ENCODE peak calls at places on chromosome 19, in four cellular contexts. T, D, V and Y are unnamed samples.

GRCh38 chr19:56927791-56928207 is 87.3 kb upstream of the PEG3 start:
- DNase-seq in D (no peak), V (peak), T (no peak), Y (no peak)

GRCh38 chr19:52070496-52070895 is 21.9 kb upstream of the ZNF432 start:
- DNase-seq in D (peak), V (peak), T (no peak), Y (no peak)

GRCh38 chr19:21569497-21569870 is 64.1 kb downstream of the ZNF429 start:
- DNase-seq in V (no peak), T (no peak), D (no peak), Y (no peak)

GRCh38 chr19:53906211-53907192 is 2.6 kb upstream of the CACNG7 start:
- DNase-seq in T (no peak), V (peak), D (no peak), Y (no peak)

GRCh38 chr19:48344892-48345291 is 18.8 kb downstream of the TMEM143 start:
- DNase-seq in D (no peak), V (no peak), T (no peak), Y (no peak)

GRCh38 chr19:5170329-5170745 is 170.3 kb downstream of the PTPRS start:
- DNase-seq in T (no peak), V (no peak), D (no peak), Y (no peak)

GRCh38 chr19:54180691-54181091 is 7.7 kb upstream of the TMC4 start:
- DNase-seq in T (no peak), V (peak), D (no peak), Y (no peak)

GRCh38 chr19:54485846-54486245 is 12.8 kb upstream of the CDC42EP5 start:
- DNase-seq in D (no peak), V (no peak), T (no peak), Y (no peak)

GRCh38 chr19:28294395-28294794 is 918.6 kb downstream of the UQCRFS1 start:
- DNase-seq in D (peak), V (no peak), T (no peak), Y (no peak)

GRCh38 chr19:34994286-34994642 is 5.9 kb upstream of the GRAMD1A start:
- DNase-seq in V (no peak), D (no peak), T (no peak), Y (no peak)

GRCh38 chr19:661427-662196 is 1.4 kb downstream of the RNF126 start:
- DNase-seq in T (no peak), D (no peak), V (no peak), Y (no peak)

GRCh38 chr19:4007021-4007835 is at the start of gene PIAS4:
- DNase-seq in V (peak), T (peak), D (peak), Y (peak)

GRCh38 chr19:518292-519231 is 11.3 kb downstream of the TPGS1 start:
- DNase-seq in D (peak), V (no peak), T (no peak), Y (no peak)

GRCh38 chr19:47414469-47414868 is 4.9 kb downstream of the MEIS3 start:
- DNase-seq in T (no peak), D (no peak), V (peak), Y (no peak)

GRCh38 chr19:39155741-39156140 is 30.2 kb downstream of the PAK4 start:
- DNase-seq in D (no peak), V (no peak), T (no peak), Y (no peak)

GRCh38 chr19:47509170-47509847 is 5.6 kb downstream of the NAPA start:
- DNase-seq in V (no peak), D (no peak), T (no peak), Y (no peak)

GRCh38 chr19:40499320-40499719 is 32.5 kb downstream of the SPTBN4 start:
- DNase-seq in D (no peak), V (no peak), T (no peak), Y (no peak)

GRCh38 chr19:34365463-34366401 is 736 bp downstream of the GPI start:
- DNase-seq in D (no peak), V (peak), T (peak), Y (no peak)

GRCh38 chr19:768424-768823 is 17.5 kb downstream of the MISP start:
- DNase-seq in T (no peak), D (peak), V (no peak), Y (no peak)

GRCh38 chr19:658916-659839 is 3.8 kb downstream of the RNF126 start:
- DNase-seq in T (no peak), D (no peak), V (no peak), Y (no peak)

GRCh38 chr19:29216021-29216420 is 3.1 kb upstream of the UQCRFS1 start:
- DNase-seq in T (no peak), D (no peak), V (no peak), Y (no peak)

GRCh38 chr19:44313231-44313630 is 8.4 kb upstream of the ZNF235 start:
- DNase-seq in D (no peak), V (no peak), T (no peak), Y (no peak)

GRCh38 chr19:29526730-29527499 is 1.1 kb downstream of the VSTM2B start:
- DNase-seq in D (no peak), T (no peak), V (no peak), Y (no peak)

GRCh38 chr19:33960566-33960965 is 163.9 kb downstream of the KCTD15 start:
- DNase-seq in T (no peak), V (no peak), D (no peak), Y (no peak)

GRCh38 chr19:4539697-4540581 is at the start of gene LRG1:
- DNase-seq in T (no peak), D (no peak), V (no peak), Y (peak)

GRCh38 chr19:29442910-29443309 is 82.9 kb upstream of the VSTM2B start:
- DNase-seq in T (no peak), V (no peak), D (no peak), Y (no peak)

GRCh38 chr19:5457709-5458108 is 2.5 kb downstream of the ZNRF4 start:
- DNase-seq in D (no peak), T (no peak), V (no peak), Y (no peak)

GRCh38 chr19:47369923-47370625 is 21.0 kb downstream of the DHX34 start:
- DNase-seq in D (peak), V (no peak), T (no peak), Y (no peak)

GRCh38 chr19:38152461-38153379 is 71.3 kb downstream of the DPF1 start:
- DNase-seq in D (no peak), T (no peak), V (peak), Y (no peak)

GRCh38 chr19:55585658-55586339 is 5.2 kb upstream of the ZNF579 start:
- DNase-seq in V (no peak), D (peak), T (no peak), Y (no peak)

DNA sequence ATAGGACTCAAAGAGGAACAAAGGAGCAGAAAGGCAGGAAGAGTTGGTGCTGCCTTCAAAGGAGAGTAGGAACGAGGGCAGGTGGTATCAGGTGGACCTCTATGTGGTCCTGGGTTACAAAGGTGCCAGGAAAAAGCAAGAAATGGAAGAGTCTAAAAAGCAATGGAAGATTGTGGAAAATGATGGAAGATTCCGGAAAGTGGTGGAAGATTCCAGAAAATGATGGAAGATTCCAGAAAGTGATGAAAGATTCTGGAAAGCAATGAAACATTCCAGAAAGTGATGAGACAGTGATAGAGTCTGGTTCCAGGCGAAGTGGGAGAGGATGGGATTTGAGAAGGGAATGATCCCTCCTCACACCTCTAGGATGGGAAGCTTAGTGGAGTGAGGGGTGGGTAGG is 55.3 kb downstream of the ZNF557 start:
- DNase-seq in V (no peak), T (no peak), D (no peak), Y (no peak)
- H3K4me3 ChIP-seq in V (no peak), T (no peak), D (no peak), Y (no peak)

DNA sequence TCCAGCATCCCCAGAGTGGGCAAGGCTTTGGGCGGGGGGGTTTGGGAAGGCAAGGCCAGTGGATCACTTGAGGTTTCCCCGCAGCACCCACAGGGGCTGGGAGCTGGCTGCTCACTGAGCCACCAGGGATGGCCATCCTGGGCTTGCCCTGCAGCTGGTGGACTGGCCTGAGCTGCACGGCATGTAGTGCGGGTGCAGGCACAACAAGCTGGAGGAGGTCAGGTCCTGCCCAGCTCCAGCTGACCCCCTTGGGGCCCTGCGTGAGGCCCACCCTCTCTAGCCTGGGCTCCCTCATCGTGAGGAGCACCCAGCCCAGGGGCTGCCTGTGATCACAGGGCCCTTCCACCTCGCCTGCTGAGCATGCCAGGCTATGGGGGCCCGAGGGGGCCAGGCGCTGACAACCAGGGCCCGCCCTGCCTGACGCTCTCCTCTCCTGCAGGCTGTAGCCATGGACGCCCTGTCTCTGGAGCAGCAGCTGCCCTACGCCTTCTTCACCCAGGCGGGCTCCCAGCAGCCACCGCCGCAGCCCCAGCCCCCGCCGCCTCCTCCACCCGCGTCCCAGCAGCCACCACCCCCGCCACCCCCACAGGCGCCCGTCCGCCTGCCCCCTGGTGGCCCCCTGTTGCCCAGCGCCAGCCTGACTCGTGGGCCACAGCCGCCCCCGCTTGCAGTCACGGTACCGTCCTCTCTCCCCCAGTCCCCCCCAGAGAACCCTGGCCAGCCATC is 22.9 kb downstream of the COMP start:
- DNase-seq in V (no peak), D (no peak), T (no peak), Y (no peak)
- H3K4me3 ChIP-seq in V (no peak), D (no peak), T (no peak), Y (no peak)

GRCh38 chr19:11349171-11349570 is 2.9 kb downstream of the CCDC159 start:
- DNase-seq in T (no peak), V (no peak), D (no peak), Y (no peak)

GRCh38 chr19:11342429-11342828 is 3.0 kb upstream of the RAB3D start:
- DNase-seq in T (no peak), V (no peak), D (no peak), Y (no peak)

GRCh38 chr19:11346104-11346940 is at the start of the genes CCDC159 and TMEM205:
- DNase-seq in D (peak), V (peak), T (peak), Y (peak)

GRCh38 chr19:11347546-11347945 is 1.2 kb downstream of the CCDC159 start:
- DNase-seq in V (peak), T (no peak), D (no peak), Y (no peak)

GRCh38 chr19:11345122-11345752 is 831 bp downstream of the TMEM205 start:
- DNase-seq in T (no peak), D (no peak), V (peak), Y (no peak)
- H3K4me3 ChIP-seq in T (peak), D (peak), V (peak), Y (peak)

GRCh38 chr19:45342911-45343310 is 2.4 kb downstream of the KLC3 start:
- DNase-seq in T (no peak), V (no peak), D (no peak), Y (no peak)

GRCh38 chr19:45344621-45345505 is 4.3 kb downstream of the KLC3 start:
- DNase-seq in T (no peak), D (no peak), V (no peak), Y (no peak)

GRCh38 chr19:45339629-45340028 is 921 bp upstream of the KLC3 start:
- DNase-seq in D (no peak), T (no peak), V (no peak), Y (no peak)

GRCh38 chr19:45340232-45340898 is at the start of gene KLC3:
- DNase-seq in D (no peak), T (no peak), V (peak), Y (no peak)

DNA sequence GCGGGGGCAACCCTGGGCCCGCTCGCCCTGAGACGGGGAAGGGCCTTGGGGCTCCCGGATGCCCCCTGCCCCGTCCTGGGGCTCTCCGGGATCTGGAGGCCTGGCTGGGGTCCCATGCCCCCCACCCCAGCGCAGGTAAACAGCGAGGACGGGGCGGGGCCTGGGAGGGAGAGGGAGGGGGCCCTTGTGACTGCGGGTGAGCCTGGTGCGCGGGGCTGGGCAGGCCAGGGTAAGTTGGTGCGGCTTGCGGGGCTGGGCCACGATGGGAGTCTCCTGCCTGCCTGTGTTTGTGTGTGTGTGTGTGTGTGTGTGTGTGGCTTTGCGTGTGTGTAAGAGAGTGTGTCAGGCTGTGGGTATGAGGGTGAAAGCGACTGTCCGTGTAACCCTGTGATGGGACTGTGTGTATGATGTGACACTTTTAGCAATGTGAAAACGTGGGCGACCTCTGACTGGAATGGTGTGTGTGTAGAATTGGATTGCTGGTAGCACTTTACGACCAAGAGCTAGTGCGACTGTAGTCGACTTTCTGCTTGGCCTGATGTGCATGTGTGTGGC is 426 bp downstream of the KLC3 start:
- DNase-seq in D (no peak), V (no peak), T (no peak), Y (no peak)
- H3K4me3 ChIP-seq in D (peak), V (peak), T (peak), Y (no peak)

DNA sequence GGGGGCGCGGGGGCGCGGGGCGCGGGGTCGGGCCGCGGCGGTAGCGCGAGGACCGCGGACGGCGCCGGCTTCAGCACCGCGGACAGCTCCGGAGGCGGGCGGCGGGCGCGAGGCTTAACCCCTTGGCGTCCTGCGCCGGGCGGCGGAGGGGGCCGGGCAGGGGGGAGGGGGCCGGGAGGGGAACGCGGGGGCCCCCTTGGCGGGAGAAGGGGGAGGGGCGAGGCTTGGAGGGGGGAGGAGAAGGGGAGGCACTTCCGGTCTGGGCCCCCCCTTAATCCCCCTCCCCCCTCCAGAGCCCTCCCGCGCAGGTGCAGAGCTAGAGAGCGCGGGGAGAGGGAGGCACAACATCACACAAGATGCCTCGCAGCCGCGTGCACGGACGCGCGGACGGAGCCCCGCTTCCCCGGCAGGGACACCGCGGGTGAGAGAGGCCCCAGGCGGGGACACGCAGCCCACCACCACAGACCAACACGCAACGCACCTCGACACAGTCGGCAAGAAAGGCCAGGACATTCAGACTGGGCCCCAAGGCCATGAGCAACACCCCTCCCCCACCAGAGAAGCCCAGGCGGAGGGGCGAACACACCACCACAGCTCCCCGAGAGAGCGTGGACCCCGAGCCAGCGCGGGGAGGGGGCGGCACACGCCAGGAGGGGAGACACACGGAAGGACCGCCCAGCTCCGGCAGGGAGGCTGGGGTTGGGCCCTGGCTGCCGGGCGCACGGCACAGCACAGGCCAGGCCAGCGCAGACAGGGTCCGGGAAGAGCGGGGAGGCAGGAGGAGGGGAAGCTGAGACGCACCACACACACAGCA is 24.1 kb downstream of the SHANK1 start:
- DNase-seq in D (no peak), T (no peak), V (no peak), Y (no peak)
- H3K4me3 ChIP-seq in D (no peak), T (no peak), V (no peak), Y (no peak)

GRCh38 chr19:2275588-2276428 is 6.2 kb downstream of the PEAK3 start:
- DNase-seq in T (no peak), D (no peak), V (no peak), Y (no peak)

GRCh38 chr19:2271516-2272103 is 10.4 kb downstream of the PEAK3 start:
- DNase-seq in D (no peak), T (no peak), V (peak), Y (no peak)

GRCh38 chr19:2274937-2275535 is 6.9 kb downstream of the PEAK3 start:
- DNase-seq in T (no peak), V (peak), D (no peak), Y (no peak)

GRCh38 chr19:2274185-2274711 is 7.7 kb downstream of the PEAK3 start:
- DNase-seq in D (no peak), V (no peak), T (no peak), Y (no peak)

GRCh38 chr19:2273356-2274184 is 8.4 kb downstream of the PEAK3 start:
- DNase-seq in V (peak), T (no peak), D (no peak), Y (peak)
- H3K4me3 ChIP-seq in V (peak), T (peak), D (peak), Y (peak)

DNA sequence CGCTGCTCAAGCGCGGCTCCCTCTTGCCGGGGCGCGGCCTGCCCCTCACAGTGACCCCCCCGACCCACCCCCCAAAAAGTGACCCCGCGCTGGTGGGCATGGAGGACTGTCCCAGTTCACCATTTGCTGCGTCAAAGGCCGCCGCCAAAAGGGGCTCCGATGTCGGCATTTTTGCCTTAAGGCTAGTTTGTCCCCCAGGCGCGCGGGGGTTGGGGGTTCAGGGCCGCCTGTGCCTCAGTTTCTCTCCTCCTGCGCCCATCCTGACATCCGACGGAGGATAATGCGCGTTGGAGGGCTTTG is 17.1 kb downstream of the NFIX start:
- DNase-seq in D (no peak), V (no peak), T (no peak), Y (no peak)
- H3K4me3 ChIP-seq in D (no peak), V (peak), T (peak), Y (no peak)

DNA sequence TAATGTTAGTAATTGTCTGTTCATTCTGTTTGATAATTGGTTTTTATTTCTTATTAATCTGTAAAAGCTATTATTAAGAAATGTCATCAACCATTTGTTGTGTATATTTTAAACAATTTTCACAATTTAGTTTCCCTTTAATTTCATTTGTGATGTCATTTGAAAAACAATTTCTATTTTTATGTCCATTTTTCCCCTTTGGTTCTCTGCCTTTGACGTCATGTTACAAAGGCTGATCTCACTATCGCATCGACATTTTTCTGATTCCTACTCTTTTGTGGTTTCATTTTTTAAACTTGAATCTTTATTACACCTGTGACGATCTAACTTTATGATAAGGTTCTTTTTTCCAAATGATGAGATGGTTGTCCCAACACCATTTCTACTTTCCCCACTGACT is 191.0 kb upstream of the ZNF507 start:
- DNase-seq in V (no peak), D (no peak), T (no peak), Y (no peak)
- H3K4me3 ChIP-seq in V (no peak), D (no peak), T (no peak), Y (no peak)

DNA sequence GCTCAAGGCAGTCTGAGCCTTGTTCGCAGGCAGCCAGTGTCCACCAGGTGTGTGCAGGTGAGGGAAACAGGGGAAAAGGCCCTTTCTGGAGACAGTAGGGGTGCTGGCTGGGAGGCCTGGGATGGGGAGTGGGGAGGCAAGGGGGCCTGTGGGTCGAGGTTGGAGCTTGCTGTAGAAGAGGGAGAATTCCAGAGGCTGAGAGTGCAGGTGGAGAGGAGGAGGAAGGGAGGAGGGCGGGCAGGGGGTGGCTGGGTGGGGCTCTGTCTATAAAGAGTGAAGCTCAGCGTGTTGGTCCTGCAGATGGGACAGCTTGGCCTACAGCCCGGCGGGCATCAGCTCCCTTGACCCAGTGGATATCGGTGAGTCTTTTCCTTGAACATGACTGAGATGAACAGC is at the start of gene CCL25:
- DNase-seq in T (no peak), D (no peak), V (no peak), Y (no peak)
- H3K4me3 ChIP-seq in T (no peak), D (no peak), V (no peak), Y (no peak)

GRCh38 chr19:16315825-16316505 is 8.7 kb upstream of the KLF2 start:
- DNase-seq in T (no peak), D (peak), V (peak), Y (no peak)
- H3K4me3 ChIP-seq in T (no peak), D (no peak), V (no peak), Y (no peak)